ENCODE peak calls at places on chromosomes 12 and 14, in eight cellular contexts. O is IMR-90, C is heart right ventricle, H is GM12878, Y is mammary epithelial cell, V is sigmoid colon, D is body of pancreas, L is substantia nigra. B is an unnamed sample.

GRCh38 chr12:87756111-87756510 is 273.1 kb downstream of the C12orf50 start:
- DNase-seq in O (peak; percentile 99), C (no peak), H (no peak), Y (peak; percentile 90), V (no peak), D (no peak), L (no peak), B (no peak)

GRCh38 chr14:24255931-24256696 is 6.9 kb downstream of the TGM1 start:
- DNase-seq in O (no peak), C (no peak), H (no peak), Y (no peak), V (no peak), D (no peak), L (no peak), B (peak; percentile 18)

GRCh38 chr14:61575751-61576150 is 119.6 kb upstream of the HIF1A start:
- DNase-seq in O (no peak), C (no peak), H (no peak), Y (no peak), V (no peak), D (no peak), L (no peak), B (no peak)

GRCh38 chr12:56931474-56931978 is 2.7 kb downstream of the SDR9C7 start:
- DNase-seq in O (peak; percentile 57), C (no peak), H (no peak), Y (peak; percentile 57), V (no peak), D (peak; percentile 11), L (no peak), B (no peak)

GRCh38 chr14:68404652-68405183 is 388.1 kb downstream of the ZFP36L1 start:
- DNase-seq in O (peak; percentile 37), C (no peak), H (no peak), Y (no peak), V (no peak), D (peak; percentile 30), L (no peak), B (no peak)

GRCh38 chr12:100186071-100186470 is 14.5 kb upstream of the ACTR6 start:
- DNase-seq in O (no peak), C (no peak), H (no peak), Y (no peak), V (no peak), D (no peak), L (no peak), B (no peak)

GRCh38 chr12:9798008-9798619 is 29.2 kb upstream of the KLRF1 start:
- DNase-seq in O (peak; percentile 56), C (no peak), H (peak; percentile 85), Y (peak; percentile 80), V (no peak), D (peak; percentile 34), L (no peak), B (no peak)

GRCh38 chr12:49550853-49551252 is 12.0 kb downstream of the KCNH3 start:
- DNase-seq in O (no peak), C (no peak), H (no peak), Y (no peak), V (no peak), D (peak; percentile 66), L (no peak), B (no peak)

GRCh38 chr14:46734287-46734686 is 82.7 kb upstream of the RPL10L start:
- DNase-seq in O (no peak), C (no peak), H (no peak), Y (no peak), V (no peak), D (no peak), L (no peak), B (no peak)

GRCh38 chr12:88644946-88645702 is 64.9 kb upstream of the KITLG start:
- DNase-seq in O (no peak), C (no peak), H (no peak), Y (no peak), V (no peak), D (no peak), L (no peak), B (no peak)

GRCh38 chr12:1907652-1908611 is 10.5 kb downstream of the CACNA2D4 start:
- DNase-seq in O (no peak), C (no peak), H (no peak), Y (peak; percentile 6), V (no peak), D (peak; percentile 32), L (no peak), B (no peak)

GRCh38 chr12:16112626-16113560 is 164.6 kb downstream of the SLC15A5 start:
- DNase-seq in O (no peak), C (peak; percentile 3), H (no peak), Y (no peak), V (no peak), D (no peak), L (no peak), B (no peak)

GRCh38 chr12:56476972-56477432 is 8.6 kb downstream of the SPRYD4 start:
- DNase-seq in O (no peak), C (no peak), H (no peak), Y (no peak), V (no peak), D (peak; percentile 95), L (no peak), B (no peak)

GRCh38 chr12:21169878-21170472 is 39.0 kb downstream of the SLCO1B1 start:
- DNase-seq in O (peak; percentile 25), C (no peak), H (no peak), Y (peak; percentile 8), V (no peak), D (peak; percentile 65), L (no peak), B (no peak)

GRCh38 chr14:39005044-39005736 is 97.8 kb downstream of the SEC23A start:
- DNase-seq in O (peak; percentile 56), C (no peak), H (no peak), Y (no peak), V (peak; percentile 76), D (no peak), L (no peak), B (no peak)

GRCh38 chr14:50830932-50831703 is at the start of gene NIN:
- DNase-seq in O (peak; percentile 73), C (peak; percentile 75), H (no peak), Y (peak; percentile 82), V (peak; percentile 87), D (peak; percentile 82), L (peak; percentile 53), B (peak; percentile 68)
- H3K27ac ChIP-seq in O (peak within 1 kb of the TSS; percentile 73), C (peak within 1 kb of the TSS; percentile 93), H (peak within 1 kb of the TSS; percentile 87), Y (peak within 1 kb of the TSS; percentile 21), V (peak within 1 kb of the TSS; percentile 97), D (peak within 1 kb of the TSS; percentile 52), L (peak within 1 kb of the TSS; percentile 70), B (peak within 1 kb of the TSS; percentile 90)

DNA sequence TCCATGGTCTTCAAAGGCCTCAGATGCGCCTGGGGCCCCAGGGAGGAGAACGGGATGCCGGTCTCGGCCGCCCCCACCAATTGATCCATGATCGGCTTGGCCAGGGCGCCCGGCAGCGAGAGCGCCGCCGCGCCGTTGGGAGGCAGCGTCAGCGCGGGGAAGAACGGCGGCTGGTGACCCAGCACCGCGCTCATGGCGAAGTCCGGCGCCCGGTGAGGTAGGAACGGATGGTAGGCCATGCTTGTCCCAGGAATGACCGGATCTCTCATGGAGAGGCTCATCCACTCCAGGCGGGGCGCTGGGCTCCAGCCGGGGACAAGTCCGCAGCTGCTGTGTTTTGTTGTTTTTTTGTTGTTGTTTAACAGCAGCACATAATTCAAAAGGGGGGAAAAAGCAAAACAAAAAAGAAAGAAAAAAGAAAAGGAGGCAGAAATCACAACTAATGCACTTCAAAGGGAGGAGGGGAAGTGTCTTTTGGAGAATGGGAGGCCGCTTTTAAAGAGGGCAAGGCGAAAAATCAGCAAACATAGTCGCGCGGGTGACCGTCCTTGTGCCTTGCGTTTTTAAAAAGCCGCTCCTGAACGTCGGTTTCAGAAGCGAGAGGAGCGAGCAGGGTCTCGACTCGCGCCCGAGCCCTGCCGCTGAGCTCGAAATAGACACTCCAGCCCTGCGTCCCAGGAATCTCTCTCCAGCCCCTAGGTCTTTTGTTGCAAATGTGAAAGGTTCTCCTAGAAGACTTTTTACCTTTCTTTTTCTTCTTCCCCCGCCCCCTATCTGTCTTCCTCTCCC is 861 bp downstream of the TBX3 start:
- DNase-seq in O (no peak), C (peak; percentile 38), H (no peak), Y (peak; percentile 31), V (no peak), D (no peak), L (no peak), B (peak; percentile 48)
- H3K27ac ChIP-seq in O (peak overlapping the region; percentile 92), C (peak overlapping the region; percentile 86), H (no peak overlapping the region), Y (peak overlapping the region; percentile 94), V (peak overlapping the region; percentile 78), D (peak overlapping the region; percentile 27), L (peak overlapping the region; percentile 23), B (peak overlapping the region; percentile 77)

GRCh38 chr12:108694812-108695278 is 36.5 kb downstream of the CORO1C start:
- DNase-seq in O (peak; percentile 74), C (no peak), H (no peak), Y (peak; percentile 74), V (no peak), D (no peak), L (no peak), B (no peak)
- H3K27ac ChIP-seq in O (peak overlapping the region; percentile 62), C (no peak overlapping the region), H (peak overlapping the region; percentile 52), Y (peak overlapping the region; percentile 99), V (peak overlapping the region; percentile 95), D (no peak overlapping the region), L (no peak overlapping the region), B (no peak overlapping the region)

DNA sequence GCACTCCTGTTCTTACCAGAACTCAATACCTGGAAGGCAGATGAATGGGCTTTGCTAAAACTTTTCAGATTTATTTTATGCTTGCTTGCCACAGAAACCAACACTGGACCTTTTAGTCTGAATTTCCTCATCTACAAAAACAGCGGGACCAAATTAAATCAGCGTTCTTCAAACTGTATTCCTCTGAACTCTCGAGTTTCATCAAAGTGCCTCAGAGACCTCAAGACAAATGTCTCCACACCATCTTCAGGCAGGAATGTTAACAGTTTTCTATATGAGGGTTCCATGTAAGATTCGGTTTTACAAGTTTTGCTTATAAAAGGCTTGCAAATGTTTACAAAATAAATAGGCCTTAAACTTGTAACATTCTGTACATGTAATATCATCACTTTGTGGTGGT is 74.6 kb downstream of the MED13L start:
- DNase-seq in O (peak; percentile 30), C (no peak), H (no peak), Y (no peak), V (no peak), D (no peak), L (no peak), B (no peak)
- H3K27ac ChIP-seq in O (no peak overlapping the region), C (no peak overlapping the region), H (no peak overlapping the region), Y (no peak overlapping the region), V (no peak overlapping the region), D (no peak overlapping the region), L (no peak overlapping the region), B (no peak overlapping the region)